ENCODE peak calls at places on chromosomes 7 and 10, in eight cellular contexts. One of them, this sample, is unnamed.

GRCh38 chr7:70829221-70830059 is 302.5 kb upstream of the GALNT17 start:
- DNase-seq in esophagus muscularis mucosa: peak
- DNase-seq in SK-N-SH: peak
- DNase-seq in Panc1: peak
- DNase-seq in GM12892: peak
- DNase-seq in HL-60: peak
- DNase-seq in HepG2: peak
- DNase-seq in breast epithelium: peak
- DNase-seq in this sample: peak

GRCh38 chr7:54664235-54665228 is 94.5 kb downstream of the SEC61G start:
- DNase-seq in esophagus muscularis mucosa: no peak
- DNase-seq in SK-N-SH: peak
- DNase-seq in Panc1: no peak
- DNase-seq in GM12892: peak
- DNase-seq in HL-60: no peak
- DNase-seq in HepG2: peak
- DNase-seq in breast epithelium: no peak
- DNase-seq in this sample: peak

GRCh38 chr10:125003901-125004467 is 62.1 kb downstream of the ZRANB1 start:
- DNase-seq in esophagus muscularis mucosa: no peak
- DNase-seq in SK-N-SH: peak
- DNase-seq in Panc1: no peak
- DNase-seq in GM12892: peak
- DNase-seq in HL-60: no peak
- DNase-seq in HepG2: no peak
- DNase-seq in breast epithelium: peak
- DNase-seq in this sample: no peak

GRCh38 chr7:127943541-127944521 is 87.4 kb downstream of the LRRC4 start:
- DNase-seq in esophagus muscularis mucosa: no peak
- DNase-seq in SK-N-SH: peak
- DNase-seq in Panc1: no peak
- DNase-seq in GM12892: no peak
- DNase-seq in HL-60: no peak
- DNase-seq in HepG2: no peak
- DNase-seq in breast epithelium: no peak
- DNase-seq in this sample: no peak

GRCh38 chr7:95376632-95377380 is 19.4 kb downstream of the PON3 start:
- DNase-seq in esophagus muscularis mucosa: no peak
- DNase-seq in SK-N-SH: no peak
- DNase-seq in Panc1: no peak
- DNase-seq in GM12892: no peak
- DNase-seq in HL-60: no peak
- DNase-seq in HepG2: no peak
- DNase-seq in breast epithelium: no peak
- DNase-seq in this sample: no peak

GRCh38 chr7:71221549-71221948 is 89.6 kb downstream of the GALNT17 start:
- DNase-seq in esophagus muscularis mucosa: no peak
- DNase-seq in SK-N-SH: no peak
- DNase-seq in Panc1: no peak
- DNase-seq in GM12892: no peak
- DNase-seq in HL-60: no peak
- DNase-seq in HepG2: no peak
- DNase-seq in breast epithelium: no peak
- DNase-seq in this sample: no peak

GRCh38 chr10:47026301-47027107 is 115.3 kb downstream of the PTPN20 start:
- DNase-seq in esophagus muscularis mucosa: no peak
- DNase-seq in SK-N-SH: no peak
- DNase-seq in Panc1: no peak
- DNase-seq in GM12892: no peak
- DNase-seq in HL-60: no peak
- DNase-seq in HepG2: no peak
- DNase-seq in breast epithelium: no peak
- DNase-seq in this sample: no peak

GRCh38 chr10:87661861-87662785 is 2.4 kb downstream of the PAPSS2 start:
- DNase-seq in esophagus muscularis mucosa: no peak
- DNase-seq in SK-N-SH: no peak
- DNase-seq in Panc1: no peak
- DNase-seq in GM12892: no peak
- DNase-seq in HL-60: no peak
- DNase-seq in HepG2: no peak
- DNase-seq in breast epithelium: no peak
- DNase-seq in this sample: no peak

GRCh38 chr7:29795696-29796095 is 10.6 kb upstream of the WIPF3 start:
- DNase-seq in esophagus muscularis mucosa: no peak
- DNase-seq in SK-N-SH: no peak
- DNase-seq in Panc1: no peak
- DNase-seq in GM12892: no peak
- DNase-seq in HL-60: no peak
- DNase-seq in HepG2: no peak
- DNase-seq in breast epithelium: no peak
- DNase-seq in this sample: no peak

GRCh38 chr10:132232553-132232949 is 45.8 kb downstream of the DPYSL4 start:
- DNase-seq in esophagus muscularis mucosa: no peak
- DNase-seq in SK-N-SH: no peak
- DNase-seq in Panc1: no peak
- DNase-seq in GM12892: no peak
- DNase-seq in HL-60: peak
- DNase-seq in HepG2: no peak
- DNase-seq in breast epithelium: no peak
- DNase-seq in this sample: no peak

GRCh38 chr7:80537091-80537490 is 25.2 kb upstream of the GNAT3 start:
- DNase-seq in esophagus muscularis mucosa: no peak
- DNase-seq in SK-N-SH: no peak
- DNase-seq in Panc1: no peak
- DNase-seq in GM12892: no peak
- DNase-seq in HL-60: no peak
- DNase-seq in HepG2: no peak
- DNase-seq in breast epithelium: no peak
- DNase-seq in this sample: no peak

GRCh38 chr7:159092701-159093121 is 52.0 kb downstream of the VIPR2 start:
- DNase-seq in esophagus muscularis mucosa: no peak
- DNase-seq in SK-N-SH: no peak
- DNase-seq in Panc1: no peak
- DNase-seq in GM12892: no peak
- DNase-seq in HL-60: no peak
- DNase-seq in HepG2: no peak
- DNase-seq in breast epithelium: no peak
- DNase-seq in this sample: no peak

GRCh38 chr10:53548664-53549063 is 776.1 kb upstream of the MBL2 start:
- DNase-seq in esophagus muscularis mucosa: no peak
- DNase-seq in SK-N-SH: no peak
- DNase-seq in Panc1: no peak
- DNase-seq in GM12892: no peak
- DNase-seq in HL-60: no peak
- DNase-seq in HepG2: no peak
- DNase-seq in breast epithelium: no peak
- DNase-seq in this sample: no peak

GRCh38 chr7:3760696-3761095 is 459.6 kb downstream of the SDK1 start:
- DNase-seq in esophagus muscularis mucosa: no peak
- DNase-seq in SK-N-SH: no peak
- DNase-seq in Panc1: no peak
- DNase-seq in GM12892: no peak
- DNase-seq in HL-60: no peak
- DNase-seq in HepG2: no peak
- DNase-seq in breast epithelium: no peak
- DNase-seq in this sample: no peak

GRCh38 chr7:112452102-112452888 is 2.0 kb downstream of the IFRD1 start:
- DNase-seq in esophagus muscularis mucosa: no peak
- DNase-seq in SK-N-SH: peak
- DNase-seq in Panc1: peak
- DNase-seq in GM12892: peak
- DNase-seq in HL-60: no peak
- DNase-seq in HepG2: peak
- DNase-seq in breast epithelium: peak
- DNase-seq in this sample: peak

DNA sequence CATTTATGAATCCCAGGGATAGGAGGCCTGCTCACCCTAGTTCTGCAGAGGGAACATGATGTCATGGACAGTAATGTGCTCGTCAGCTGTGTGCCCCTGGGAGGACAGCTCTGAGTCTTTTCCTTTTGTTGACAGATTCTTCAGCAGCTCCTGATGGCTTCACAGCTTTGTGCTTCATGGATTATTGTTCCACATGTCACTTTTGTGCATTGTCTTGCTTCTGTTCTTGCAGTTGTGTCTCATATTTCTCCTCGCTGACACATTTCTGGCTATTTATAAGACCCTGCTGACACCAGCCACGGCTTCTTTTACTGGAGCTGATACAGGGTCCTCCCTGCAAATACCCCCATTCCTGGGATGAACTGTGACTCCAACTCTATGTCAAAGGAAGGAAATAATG is 367.6 kb downstream of the CCSER2 start:
- DNase-seq in esophagus muscularis mucosa: peak
- DNase-seq in SK-N-SH: no peak
- DNase-seq in Panc1: no peak
- DNase-seq in GM12892: no peak
- DNase-seq in HL-60: no peak
- DNase-seq in HepG2: no peak
- DNase-seq in breast epithelium: no peak
- DNase-seq in this sample: no peak
- TF ChIP-seq POLR2AphosphoS5 in esophagus muscularis mucosa: no peak
- TF ChIP-seq POLR2AphosphoS5 in SK-N-SH: no peak
- TF ChIP-seq POLR2AphosphoS5 in Panc1: no peak
- TF ChIP-seq POLR2AphosphoS5 in GM12892: no peak
- TF ChIP-seq POLR2AphosphoS5 in HL-60: no peak
- TF ChIP-seq POLR2AphosphoS5 in HepG2: no peak
- TF ChIP-seq POLR2AphosphoS5 in breast epithelium: no peak
- TF ChIP-seq POLR2AphosphoS5 in this sample: no peak

GRCh38 chr10:69481280-69481679 is 30.0 kb downstream of the TSPAN15 start:
- DNase-seq in esophagus muscularis mucosa: no peak
- DNase-seq in SK-N-SH: no peak
- DNase-seq in Panc1: no peak
- DNase-seq in GM12892: no peak
- DNase-seq in HL-60: no peak
- DNase-seq in HepG2: no peak
- DNase-seq in breast epithelium: no peak
- DNase-seq in this sample: no peak
- TF ChIP-seq POLR2AphosphoS5 in esophagus muscularis mucosa: no peak
- TF ChIP-seq POLR2AphosphoS5 in SK-N-SH: no peak
- TF ChIP-seq POLR2AphosphoS5 in Panc1: no peak
- TF ChIP-seq POLR2AphosphoS5 in GM12892: no peak
- TF ChIP-seq POLR2AphosphoS5 in HL-60: no peak
- TF ChIP-seq POLR2AphosphoS5 in HepG2: no peak
- TF ChIP-seq POLR2AphosphoS5 in breast epithelium: no peak
- TF ChIP-seq POLR2AphosphoS5 in this sample: no peak

DNA sequence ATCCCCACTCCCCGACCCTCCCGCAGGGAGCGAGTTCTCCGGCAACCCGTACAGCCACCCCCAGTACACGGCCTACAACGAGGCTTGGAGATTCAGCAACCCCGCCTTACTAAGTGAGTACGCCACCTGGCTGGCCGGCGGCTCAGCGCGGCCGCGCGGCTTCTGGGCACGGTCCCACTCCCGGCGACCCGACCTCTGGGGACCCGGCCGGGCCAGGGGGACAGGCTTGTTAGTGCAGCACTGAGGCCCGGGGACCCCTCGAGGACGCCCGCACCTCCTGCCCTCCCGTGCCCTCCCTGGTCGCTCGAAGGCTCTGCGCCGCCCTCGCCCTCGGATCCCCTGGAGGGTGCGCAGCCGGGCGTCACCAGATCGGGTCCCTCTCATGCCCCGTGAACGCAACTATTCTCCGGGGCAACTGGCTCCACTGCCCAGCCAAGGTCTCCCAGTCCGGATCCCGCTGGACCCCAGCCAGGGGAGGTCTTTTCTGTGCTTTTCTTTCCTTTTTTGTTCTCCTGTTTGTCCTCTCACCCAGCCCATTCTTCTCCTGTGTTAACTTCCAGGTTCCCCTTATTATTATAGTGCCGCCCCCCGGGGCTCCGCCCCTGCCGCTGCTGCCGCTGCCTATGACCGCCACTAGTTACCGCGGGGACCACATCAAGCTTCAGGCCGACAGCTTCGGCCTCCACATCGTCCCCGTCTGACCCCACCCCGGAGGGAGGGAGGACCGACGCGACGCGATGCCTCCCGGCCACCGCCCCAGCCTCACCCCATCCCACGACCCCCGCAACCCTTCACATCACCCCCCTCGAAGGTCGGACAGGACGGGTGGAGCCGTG is 81.8 kb downstream of the PAX2 start:
- DNase-seq in esophagus muscularis mucosa: no peak
- DNase-seq in SK-N-SH: peak
- DNase-seq in Panc1: no peak
- DNase-seq in GM12892: no peak
- DNase-seq in HL-60: no peak
- DNase-seq in HepG2: no peak
- DNase-seq in breast epithelium: no peak
- DNase-seq in this sample: no peak
- TF ChIP-seq POLR2AphosphoS5 in esophagus muscularis mucosa: no peak
- TF ChIP-seq POLR2AphosphoS5 in SK-N-SH: no peak
- TF ChIP-seq POLR2AphosphoS5 in Panc1: no peak
- TF ChIP-seq POLR2AphosphoS5 in GM12892: no peak
- TF ChIP-seq POLR2AphosphoS5 in HL-60: no peak
- TF ChIP-seq POLR2AphosphoS5 in HepG2: no peak
- TF ChIP-seq POLR2AphosphoS5 in breast epithelium: no peak
- TF ChIP-seq POLR2AphosphoS5 in this sample: no peak

GRCh38 chr10:133255323-133255722 is 17.7 kb downstream of the VENTX start:
- DNase-seq in esophagus muscularis mucosa: no peak
- DNase-seq in SK-N-SH: no peak
- DNase-seq in Panc1: no peak
- DNase-seq in GM12892: no peak
- DNase-seq in HL-60: no peak
- DNase-seq in HepG2: no peak
- DNase-seq in breast epithelium: no peak
- DNase-seq in this sample: no peak

GRCh38 chr10:133258066-133258817 is 18.4 kb downstream of the ADAM8 start:
- DNase-seq in esophagus muscularis mucosa: no peak
- DNase-seq in SK-N-SH: no peak
- DNase-seq in Panc1: no peak
- DNase-seq in GM12892: no peak
- DNase-seq in HL-60: no peak
- DNase-seq in HepG2: no peak
- DNase-seq in breast epithelium: peak
- DNase-seq in this sample: peak

GRCh38 chr10:133259603-133259992 is 17.1 kb downstream of the ADAM8 start:
- DNase-seq in esophagus muscularis mucosa: no peak
- DNase-seq in SK-N-SH: no peak
- DNase-seq in Panc1: no peak
- DNase-seq in GM12892: no peak
- DNase-seq in HL-60: no peak
- DNase-seq in HepG2: no peak
- DNase-seq in breast epithelium: no peak
- DNase-seq in this sample: no peak

GRCh38 chr10:133258818-133259602 is 17.7 kb downstream of the ADAM8 start:
- DNase-seq in esophagus muscularis mucosa: no peak
- DNase-seq in SK-N-SH: no peak
- DNase-seq in Panc1: peak
- DNase-seq in GM12892: no peak
- DNase-seq in HL-60: peak
- DNase-seq in HepG2: peak
- DNase-seq in breast epithelium: peak
- DNase-seq in this sample: peak

GRCh38 chr10:133257489-133258065 is 19.1 kb downstream of the ADAM8 start:
- DNase-seq in esophagus muscularis mucosa: no peak
- DNase-seq in SK-N-SH: peak
- DNase-seq in Panc1: no peak
- DNase-seq in GM12892: peak
- DNase-seq in HL-60: peak
- DNase-seq in HepG2: no peak
- DNase-seq in breast epithelium: peak
- DNase-seq in this sample: peak
- TF ChIP-seq POLR2AphosphoS5 in esophagus muscularis mucosa: no peak
- TF ChIP-seq POLR2AphosphoS5 in SK-N-SH: no peak
- TF ChIP-seq POLR2AphosphoS5 in Panc1: peak
- TF ChIP-seq POLR2AphosphoS5 in GM12892: no peak
- TF ChIP-seq POLR2AphosphoS5 in HL-60: peak
- TF ChIP-seq POLR2AphosphoS5 in HepG2: no peak
- TF ChIP-seq POLR2AphosphoS5 in breast epithelium: no peak
- TF ChIP-seq POLR2AphosphoS5 in this sample: peak

GRCh38 chr10:1050555-1050954 is 1.6 kb upstream of the IDI1 start:
- DNase-seq in esophagus muscularis mucosa: no peak
- DNase-seq in SK-N-SH: no peak
- DNase-seq in Panc1: no peak
- DNase-seq in GM12892: no peak
- DNase-seq in HL-60: no peak
- DNase-seq in HepG2: peak
- DNase-seq in breast epithelium: no peak
- DNase-seq in this sample: no peak
- TF ChIP-seq POLR2AphosphoS5 in esophagus muscularis mucosa: no peak
- TF ChIP-seq POLR2AphosphoS5 in SK-N-SH: no peak
- TF ChIP-seq POLR2AphosphoS5 in Panc1: no peak
- TF ChIP-seq POLR2AphosphoS5 in GM12892: no peak
- TF ChIP-seq POLR2AphosphoS5 in HL-60: no peak
- TF ChIP-seq POLR2AphosphoS5 in HepG2: no peak
- TF ChIP-seq POLR2AphosphoS5 in breast epithelium: no peak
- TF ChIP-seq POLR2AphosphoS5 in this sample: no peak

This sample was measured in prostate gland.